ENCODE peak calls at places on chromosomes 5 and 9, in four cellular contexts. One of them, this sample, is unnamed. For H3K4me1, the result is how much of the 10 kb centered on the place peaks cover.

GRCh38 chr9:126519660-126520425 is 93.9 kb upstream of the LMX1B start:
- DNase-seq in CD8-positive, alpha-beta memory T cell: peak
- DNase-seq in GM23248: peak
- DNase-seq in mucosa of descending colon: no peak
- DNase-seq in this sample: no peak

GRCh38 chr5:168714046-168714445 is 134.9 kb upstream of the PANK3 start:
- DNase-seq in CD8-positive, alpha-beta memory T cell: no peak
- DNase-seq in GM23248: peak
- DNase-seq in mucosa of descending colon: no peak
- DNase-seq in this sample: no peak

GRCh38 chr9:29945012-29945411 is 2371.7 kb upstream of the C9orf72 start:
- DNase-seq in CD8-positive, alpha-beta memory T cell: no peak
- DNase-seq in GM23248: no peak
- DNase-seq in mucosa of descending colon: no peak
- DNase-seq in this sample: no peak

GRCh38 chr9:129239946-129240490 is 62.0 kb upstream of the IER5L start:
- DNase-seq in CD8-positive, alpha-beta memory T cell: no peak
- DNase-seq in GM23248: no peak
- DNase-seq in mucosa of descending colon: no peak
- DNase-seq in this sample: peak

GRCh38 chr5:350355-350754 is 28.8 kb downstream of the AHRR start:
- DNase-seq in CD8-positive, alpha-beta memory T cell: no peak
- DNase-seq in GM23248: peak
- DNase-seq in mucosa of descending colon: no peak
- DNase-seq in this sample: no peak

GRCh38 chr5:56506586-56506985 is 273.5 kb upstream of the ANKRD55 start:
- DNase-seq in CD8-positive, alpha-beta memory T cell: no peak
- DNase-seq in GM23248: no peak
- DNase-seq in mucosa of descending colon: no peak
- DNase-seq in this sample: no peak

GRCh38 chr9:87445646-87446045 is 52.0 kb upstream of the DAPK1 start:
- DNase-seq in CD8-positive, alpha-beta memory T cell: no peak
- DNase-seq in GM23248: peak
- DNase-seq in mucosa of descending colon: no peak
- DNase-seq in this sample: no peak

GRCh38 chr5:6631441-6631840 is 1.4 kb downstream of the NSUN2 start:
- DNase-seq in CD8-positive, alpha-beta memory T cell: no peak
- DNase-seq in GM23248: peak
- DNase-seq in mucosa of descending colon: no peak
- DNase-seq in this sample: no peak

GRCh38 chr5:32051796-32052195 is 122.3 kb downstream of the GOLPH3 start:
- DNase-seq in CD8-positive, alpha-beta memory T cell: no peak
- DNase-seq in GM23248: no peak
- DNase-seq in mucosa of descending colon: no peak
- DNase-seq in this sample: no peak

GRCh38 chr9:136614372-136614922 is 48.3 kb upstream of the EGFL7 start:
- DNase-seq in CD8-positive, alpha-beta memory T cell: no peak
- DNase-seq in GM23248: peak
- DNase-seq in mucosa of descending colon: peak
- DNase-seq in this sample: no peak

GRCh38 chr9:128051932-128052734 is 15.0 kb downstream of the NAIF1 start:
- DNase-seq in CD8-positive, alpha-beta memory T cell: no peak
- DNase-seq in GM23248: no peak
- DNase-seq in mucosa of descending colon: peak
- DNase-seq in this sample: no peak

GRCh38 chr9:129619787-129620668 is 873 bp downstream of the C9orf50 start:
- DNase-seq in CD8-positive, alpha-beta memory T cell: no peak
- DNase-seq in GM23248: peak
- DNase-seq in mucosa of descending colon: no peak
- DNase-seq in this sample: no peak

GRCh38 chr5:92019376-92019990 is 636.4 kb upstream of the ARRDC3 start:
- DNase-seq in CD8-positive, alpha-beta memory T cell: no peak
- DNase-seq in GM23248: peak
- DNase-seq in mucosa of descending colon: no peak
- DNase-seq in this sample: no peak

GRCh38 chr5:11555171-11555570 is 349.1 kb downstream of the CTNND2 start:
- DNase-seq in CD8-positive, alpha-beta memory T cell: no peak
- DNase-seq in GM23248: no peak
- DNase-seq in mucosa of descending colon: no peak
- DNase-seq in this sample: no peak

GRCh38 chr9:91729558-91729842 is 220.5 kb downstream of the ROR2 start:
- DNase-seq in CD8-positive, alpha-beta memory T cell: no peak
- DNase-seq in GM23248: no peak
- DNase-seq in mucosa of descending colon: no peak
- DNase-seq in this sample: no peak

GRCh38 chr5:130198927-130199326 is 294.7 kb downstream of the CHSY3 start:
- DNase-seq in CD8-positive, alpha-beta memory T cell: no peak
- DNase-seq in GM23248: peak
- DNase-seq in mucosa of descending colon: no peak
- DNase-seq in this sample: no peak

GRCh38 chr9:128554155-128554862 is 1.9 kb downstream of the SPTAN1 start:
- DNase-seq in CD8-positive, alpha-beta memory T cell: peak
- DNase-seq in GM23248: peak
- DNase-seq in mucosa of descending colon: peak
- DNase-seq in this sample: no peak

GRCh38 chr9:4508907-4509589 is 18.8 kb downstream of the SLC1A1 start:
- DNase-seq in CD8-positive, alpha-beta memory T cell: no peak
- DNase-seq in GM23248: peak
- DNase-seq in mucosa of descending colon: no peak
- DNase-seq in this sample: no peak

GRCh38 chr9:27539479-27540441 is 10.1 kb upstream of the MOB3B start:
- DNase-seq in CD8-positive, alpha-beta memory T cell: no peak
- DNase-seq in GM23248: peak
- DNase-seq in mucosa of descending colon: no peak
- DNase-seq in this sample: peak

GRCh38 chr5:97575322-97575721 is 392.3 kb upstream of the RIOK2 start:
- DNase-seq in CD8-positive, alpha-beta memory T cell: no peak
- DNase-seq in GM23248: no peak
- DNase-seq in mucosa of descending colon: no peak
- DNase-seq in this sample: no peak

GRCh38 chr5:38468202-38468656 is 88.2 kb downstream of the LIFR start:
- DNase-seq in CD8-positive, alpha-beta memory T cell: no peak
- DNase-seq in GM23248: peak
- DNase-seq in mucosa of descending colon: no peak
- DNase-seq in this sample: no peak

GRCh38 chr5:38465702-38466443 is 90.6 kb downstream of the LIFR start:
- DNase-seq in CD8-positive, alpha-beta memory T cell: no peak
- DNase-seq in GM23248: no peak
- DNase-seq in mucosa of descending colon: no peak
- DNase-seq in this sample: no peak

GRCh38 chr5:38467353-38468040 is 88.9 kb downstream of the LIFR start:
- DNase-seq in CD8-positive, alpha-beta memory T cell: no peak
- DNase-seq in GM23248: peak
- DNase-seq in mucosa of descending colon: no peak
- DNase-seq in this sample: no peak

GRCh38 chr5:38465045-38465444 is 91.4 kb downstream of the LIFR start:
- DNase-seq in CD8-positive, alpha-beta memory T cell: no peak
- DNase-seq in GM23248: peak
- DNase-seq in mucosa of descending colon: no peak
- DNase-seq in this sample: no peak

DNA sequence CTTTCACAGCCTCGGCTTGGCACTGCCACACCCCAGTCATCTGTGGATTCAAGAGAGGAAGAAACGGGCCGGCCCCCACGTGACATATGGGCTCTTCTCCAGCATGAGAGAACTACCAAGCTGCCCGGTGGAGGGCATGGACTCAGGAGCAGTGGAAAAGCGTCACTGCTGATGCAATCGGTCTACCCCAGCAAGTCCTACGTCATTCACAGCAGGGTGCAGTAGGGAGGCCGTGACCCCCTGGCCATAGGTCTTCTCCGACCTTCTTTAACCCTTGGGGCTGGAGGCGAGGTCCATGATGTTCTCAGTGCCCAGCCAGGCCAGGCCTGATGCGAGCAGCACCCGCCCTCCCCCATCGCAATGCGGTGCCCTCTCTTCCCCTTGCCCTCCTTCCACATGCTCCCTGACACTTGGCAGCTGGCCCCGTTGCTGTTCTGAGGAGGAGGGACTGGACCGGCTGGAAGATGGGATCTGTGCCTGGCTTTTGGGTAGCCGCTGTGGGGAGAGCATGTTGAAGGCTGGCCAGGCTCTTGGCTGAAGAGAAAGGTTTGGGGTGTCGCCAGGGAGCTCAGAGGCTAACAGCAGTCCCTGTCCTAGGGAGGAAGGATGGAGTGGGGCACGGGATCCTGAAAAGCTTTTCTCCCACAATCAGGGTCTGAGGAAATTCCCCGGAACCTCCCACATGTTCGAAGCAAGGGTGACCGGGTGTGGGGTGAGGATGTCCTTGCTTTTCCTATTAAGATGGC is 89.8 kb downstream of the LIFR start:
- DNase-seq in CD8-positive, alpha-beta memory T cell: no peak
- DNase-seq in GM23248: peak
- DNase-seq in mucosa of descending colon: peak
- DNase-seq in this sample: no peak
- H3K4me1 ChIP-seq in CD8-positive, alpha-beta memory T cell: under half
- H3K4me1 ChIP-seq in GM23248: half or more
- H3K4me1 ChIP-seq in mucosa of descending colon: under half
- H3K4me1 ChIP-seq in this sample: under half

GRCh38 chr5:150134198-150134588 is 21.5 kb downstream of the PDGFRB start:
- DNase-seq in CD8-positive, alpha-beta memory T cell: no peak
- DNase-seq in GM23248: no peak
- DNase-seq in mucosa of descending colon: no peak
- DNase-seq in this sample: no peak
- H3K4me1 ChIP-seq in CD8-positive, alpha-beta memory T cell: under half
- H3K4me1 ChIP-seq in GM23248: under half
- H3K4me1 ChIP-seq in mucosa of descending colon: under half
- H3K4me1 ChIP-seq in this sample: under half

DNA sequence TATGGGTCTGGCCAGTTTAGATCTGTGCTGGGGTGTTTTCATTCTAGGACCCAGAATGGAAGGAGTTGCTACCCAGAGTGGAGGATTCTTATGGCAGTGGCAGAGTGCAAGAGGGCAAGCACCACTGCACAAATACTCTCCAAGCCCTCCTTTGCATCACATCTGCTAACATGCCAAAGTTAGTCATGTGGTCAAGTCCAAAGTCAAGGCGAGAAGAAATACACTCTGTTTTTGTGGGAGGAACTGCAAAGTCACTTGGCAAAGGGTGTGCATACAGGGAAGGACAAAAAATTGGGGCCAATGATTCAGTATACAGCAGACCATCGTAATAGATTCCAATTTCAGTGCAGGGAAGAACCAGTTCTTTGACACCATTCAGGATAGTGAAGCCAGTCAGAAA is 43.9 kb upstream of the HMGCS1 start:
- DNase-seq in CD8-positive, alpha-beta memory T cell: no peak
- DNase-seq in GM23248: no peak
- DNase-seq in mucosa of descending colon: no peak
- DNase-seq in this sample: no peak
- H3K4me1 ChIP-seq in CD8-positive, alpha-beta memory T cell: under half
- H3K4me1 ChIP-seq in GM23248: under half
- H3K4me1 ChIP-seq in mucosa of descending colon: under half
- H3K4me1 ChIP-seq in this sample: under half

GRCh38 chr5:173238312-173239232 is 3.6 kb upstream of the NKX2-5 start:
- DNase-seq in CD8-positive, alpha-beta memory T cell: no peak
- DNase-seq in GM23248: no peak
- DNase-seq in mucosa of descending colon: no peak
- DNase-seq in this sample: no peak
- H3K4me1 ChIP-seq in CD8-positive, alpha-beta memory T cell: under half
- H3K4me1 ChIP-seq in GM23248: under half
- H3K4me1 ChIP-seq in mucosa of descending colon: under half
- H3K4me1 ChIP-seq in this sample: under half

This sample was measured in right lobe of liver.